ENCODE peak calls at places on chromosomes 2 and 18, in nine cellular contexts. One of them, this sample, is unnamed.

GRCh38 chr2:5782103-5782502 is 89.9 kb downstream of the SOX11 start:
- DNase-seq in skeletal muscle cell: no peak
- DNase-seq in AG10803: no peak
- DNase-seq in BJ: no peak
- DNase-seq in right cardiac atrium: no peak
- DNase-seq in adipocyte: no peak
- DNase-seq in neuronal stem cell: no peak
- DNase-seq in HCT116: no peak
- DNase-seq in fibroblast of pulmonary artery: no peak
- DNase-seq in this sample: no peak

GRCh38 chr18:43590182-43590903 is 313.1 kb upstream of the SYT4 start:
- DNase-seq in skeletal muscle cell: no peak
- DNase-seq in AG10803: no peak
- DNase-seq in BJ: no peak
- DNase-seq in right cardiac atrium: peak
- DNase-seq in adipocyte: no peak
- DNase-seq in neuronal stem cell: no peak
- DNase-seq in HCT116: no peak
- DNase-seq in fibroblast of pulmonary artery: no peak
- DNase-seq in this sample: no peak

GRCh38 chr2:48249631-48250473 is 280.1 kb upstream of the STON1 start:
- DNase-seq in skeletal muscle cell: peak
- DNase-seq in AG10803: peak
- DNase-seq in BJ: no peak
- DNase-seq in right cardiac atrium: no peak
- DNase-seq in adipocyte: peak
- DNase-seq in neuronal stem cell: no peak
- DNase-seq in HCT116: no peak
- DNase-seq in fibroblast of pulmonary artery: peak
- DNase-seq in this sample: peak

GRCh38 chr2:238684362-238685326 is 163.2 kb upstream of the TWIST2 start:
- DNase-seq in skeletal muscle cell: peak
- DNase-seq in AG10803: peak
- DNase-seq in BJ: peak
- DNase-seq in right cardiac atrium: no peak
- DNase-seq in adipocyte: peak
- DNase-seq in neuronal stem cell: no peak
- DNase-seq in HCT116: peak
- DNase-seq in fibroblast of pulmonary artery: peak
- DNase-seq in this sample: peak

GRCh38 chr2:126793885-126794613 is 104.6 kb upstream of the TEX51 start:
- DNase-seq in skeletal muscle cell: no peak
- DNase-seq in AG10803: no peak
- DNase-seq in BJ: no peak
- DNase-seq in right cardiac atrium: no peak
- DNase-seq in adipocyte: no peak
- DNase-seq in neuronal stem cell: no peak
- DNase-seq in HCT116: no peak
- DNase-seq in fibroblast of pulmonary artery: no peak
- DNase-seq in this sample: no peak

GRCh38 chr2:210477496-210477895 is 937 bp upstream of the LANCL1 start:
- DNase-seq in skeletal muscle cell: peak
- DNase-seq in AG10803: peak
- DNase-seq in BJ: peak
- DNase-seq in right cardiac atrium: peak
- DNase-seq in adipocyte: peak
- DNase-seq in neuronal stem cell: no peak
- DNase-seq in HCT116: peak
- DNase-seq in fibroblast of pulmonary artery: peak
- DNase-seq in this sample: peak

GRCh38 chr2:46365913-46366674 is 68.9 kb downstream of the EPAS1 start:
- DNase-seq in skeletal muscle cell: no peak
- DNase-seq in AG10803: no peak
- DNase-seq in BJ: no peak
- DNase-seq in right cardiac atrium: no peak
- DNase-seq in adipocyte: peak
- DNase-seq in neuronal stem cell: no peak
- DNase-seq in HCT116: no peak
- DNase-seq in fibroblast of pulmonary artery: peak
- DNase-seq in this sample: no peak

GRCh38 chr2:113973856-113974255 is 84.0 kb downstream of the ACTR3 start:
- DNase-seq in skeletal muscle cell: no peak
- DNase-seq in AG10803: no peak
- DNase-seq in BJ: no peak
- DNase-seq in right cardiac atrium: no peak
- DNase-seq in adipocyte: no peak
- DNase-seq in neuronal stem cell: no peak
- DNase-seq in HCT116: no peak
- DNase-seq in fibroblast of pulmonary artery: no peak
- DNase-seq in this sample: no peak

GRCh38 chr2:212282596-212283330 is 255.8 kb downstream of the ERBB4 start:
- DNase-seq in skeletal muscle cell: no peak
- DNase-seq in AG10803: no peak
- DNase-seq in BJ: no peak
- DNase-seq in right cardiac atrium: no peak
- DNase-seq in adipocyte: no peak
- DNase-seq in neuronal stem cell: no peak
- DNase-seq in HCT116: no peak
- DNase-seq in fibroblast of pulmonary artery: no peak
- DNase-seq in this sample: no peak

GRCh38 chr2:144515694-144516416 is 4.1 kb downstream of the ZEB2 start:
- DNase-seq in skeletal muscle cell: no peak
- DNase-seq in AG10803: peak
- DNase-seq in BJ: no peak
- DNase-seq in right cardiac atrium: peak
- DNase-seq in adipocyte: peak
- DNase-seq in neuronal stem cell: no peak
- DNase-seq in HCT116: no peak
- DNase-seq in fibroblast of pulmonary artery: peak
- DNase-seq in this sample: no peak

GRCh38 chr2:12035029-12035720 is 288.7 kb downstream of the LPIN1 start:
- DNase-seq in skeletal muscle cell: no peak
- DNase-seq in AG10803: peak
- DNase-seq in BJ: no peak
- DNase-seq in right cardiac atrium: no peak
- DNase-seq in adipocyte: peak
- DNase-seq in neuronal stem cell: no peak
- DNase-seq in HCT116: no peak
- DNase-seq in fibroblast of pulmonary artery: no peak
- DNase-seq in this sample: no peak

GRCh38 chr2:31980674-31981356 is 30.0 kb downstream of the MEMO1 start:
- DNase-seq in skeletal muscle cell: no peak
- DNase-seq in AG10803: peak
- DNase-seq in BJ: no peak
- DNase-seq in right cardiac atrium: no peak
- DNase-seq in adipocyte: peak
- DNase-seq in neuronal stem cell: no peak
- DNase-seq in HCT116: no peak
- DNase-seq in fibroblast of pulmonary artery: peak
- DNase-seq in this sample: no peak
- H3K4me3 ChIP-seq in skeletal muscle cell: no peak
- H3K4me3 ChIP-seq in AG10803: no peak
- H3K4me3 ChIP-seq in BJ: no peak
- H3K4me3 ChIP-seq in right cardiac atrium: no peak
- H3K4me3 ChIP-seq in adipocyte: no peak
- H3K4me3 ChIP-seq in neuronal stem cell: no peak
- H3K4me3 ChIP-seq in HCT116: no peak
- H3K4me3 ChIP-seq in fibroblast of pulmonary artery: no peak
- H3K4me3 ChIP-seq in this sample: no peak

GRCh38 chr2:64141711-64142405 is 2.4 kb downstream of the PELI1 start:
- DNase-seq in skeletal muscle cell: no peak
- DNase-seq in AG10803: peak
- DNase-seq in BJ: no peak
- DNase-seq in right cardiac atrium: no peak
- DNase-seq in adipocyte: peak
- DNase-seq in neuronal stem cell: no peak
- DNase-seq in HCT116: no peak
- DNase-seq in fibroblast of pulmonary artery: peak
- DNase-seq in this sample: peak
- H3K4me3 ChIP-seq in skeletal muscle cell: peak
- H3K4me3 ChIP-seq in AG10803: no peak
- H3K4me3 ChIP-seq in BJ: peak
- H3K4me3 ChIP-seq in right cardiac atrium: peak
- H3K4me3 ChIP-seq in adipocyte: peak
- H3K4me3 ChIP-seq in neuronal stem cell: peak
- H3K4me3 ChIP-seq in HCT116: no peak
- H3K4me3 ChIP-seq in fibroblast of pulmonary artery: peak
- H3K4me3 ChIP-seq in this sample: no peak

GRCh38 chr18:34509879-34510586 is 200.1 kb upstream of the DTNA start:
- DNase-seq in skeletal muscle cell: no peak
- DNase-seq in AG10803: no peak
- DNase-seq in BJ: no peak
- DNase-seq in right cardiac atrium: no peak
- DNase-seq in adipocyte: no peak
- DNase-seq in neuronal stem cell: no peak
- DNase-seq in HCT116: no peak
- DNase-seq in fibroblast of pulmonary artery: no peak
- DNase-seq in this sample: no peak

GRCh38 chr18:34511879-34512278 is 198.2 kb upstream of the DTNA start:
- DNase-seq in skeletal muscle cell: no peak
- DNase-seq in AG10803: no peak
- DNase-seq in BJ: no peak
- DNase-seq in right cardiac atrium: no peak
- DNase-seq in adipocyte: no peak
- DNase-seq in neuronal stem cell: no peak
- DNase-seq in HCT116: no peak
- DNase-seq in fibroblast of pulmonary artery: no peak
- DNase-seq in this sample: no peak

GRCh38 chr18:34509163-34509562 is 200.9 kb upstream of the DTNA start:
- DNase-seq in skeletal muscle cell: no peak
- DNase-seq in AG10803: no peak
- DNase-seq in BJ: no peak
- DNase-seq in right cardiac atrium: no peak
- DNase-seq in adipocyte: no peak
- DNase-seq in neuronal stem cell: no peak
- DNase-seq in HCT116: no peak
- DNase-seq in fibroblast of pulmonary artery: no peak
- DNase-seq in this sample: no peak

GRCh38 chr18:34510926-34511325 is 199.2 kb upstream of the DTNA start:
- DNase-seq in skeletal muscle cell: no peak
- DNase-seq in AG10803: no peak
- DNase-seq in BJ: no peak
- DNase-seq in right cardiac atrium: no peak
- DNase-seq in adipocyte: no peak
- DNase-seq in neuronal stem cell: no peak
- DNase-seq in HCT116: no peak
- DNase-seq in fibroblast of pulmonary artery: no peak
- DNase-seq in this sample: no peak

GRCh38 chr18:34511435-34511834 is 198.7 kb upstream of the DTNA start:
- DNase-seq in skeletal muscle cell: no peak
- DNase-seq in AG10803: no peak
- DNase-seq in BJ: no peak
- DNase-seq in right cardiac atrium: no peak
- DNase-seq in adipocyte: no peak
- DNase-seq in neuronal stem cell: no peak
- DNase-seq in HCT116: no peak
- DNase-seq in fibroblast of pulmonary artery: no peak
- DNase-seq in this sample: no peak
- H3K4me3 ChIP-seq in skeletal muscle cell: no peak
- H3K4me3 ChIP-seq in AG10803: no peak
- H3K4me3 ChIP-seq in BJ: no peak
- H3K4me3 ChIP-seq in right cardiac atrium: no peak
- H3K4me3 ChIP-seq in adipocyte: no peak
- H3K4me3 ChIP-seq in neuronal stem cell: no peak
- H3K4me3 ChIP-seq in HCT116: no peak
- H3K4me3 ChIP-seq in fibroblast of pulmonary artery: no peak
- H3K4me3 ChIP-seq in this sample: no peak

DNA sequence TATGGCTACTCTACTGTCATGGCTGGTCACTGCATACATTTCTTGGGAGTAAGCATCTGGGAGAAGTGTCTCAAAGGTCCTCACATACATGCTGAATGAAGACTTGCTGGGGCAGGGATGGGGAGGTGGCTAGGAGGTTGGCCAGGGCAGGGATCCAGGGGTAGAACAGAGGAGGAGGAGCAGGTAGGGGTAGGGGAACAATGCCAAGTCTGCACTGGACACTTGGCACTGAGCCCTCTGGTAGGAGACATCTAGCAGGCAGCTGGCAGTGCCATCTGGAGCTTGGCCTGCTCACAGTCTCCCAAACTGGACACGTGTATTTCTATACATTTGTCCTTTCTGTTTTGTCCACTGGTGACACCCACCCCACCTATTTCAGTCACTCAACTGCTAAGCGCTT is 62.7 kb upstream of the REV1 start:
- DNase-seq in skeletal muscle cell: no peak
- DNase-seq in AG10803: no peak
- DNase-seq in BJ: no peak
- DNase-seq in right cardiac atrium: peak
- DNase-seq in adipocyte: no peak
- DNase-seq in neuronal stem cell: no peak
- DNase-seq in HCT116: no peak
- DNase-seq in fibroblast of pulmonary artery: no peak
- DNase-seq in this sample: no peak
- H3K4me3 ChIP-seq in skeletal muscle cell: no peak
- H3K4me3 ChIP-seq in AG10803: no peak
- H3K4me3 ChIP-seq in BJ: no peak
- H3K4me3 ChIP-seq in right cardiac atrium: no peak
- H3K4me3 ChIP-seq in adipocyte: no peak
- H3K4me3 ChIP-seq in neuronal stem cell: no peak
- H3K4me3 ChIP-seq in HCT116: no peak
- H3K4me3 ChIP-seq in fibroblast of pulmonary artery: no peak
- H3K4me3 ChIP-seq in this sample: no peak

DNA sequence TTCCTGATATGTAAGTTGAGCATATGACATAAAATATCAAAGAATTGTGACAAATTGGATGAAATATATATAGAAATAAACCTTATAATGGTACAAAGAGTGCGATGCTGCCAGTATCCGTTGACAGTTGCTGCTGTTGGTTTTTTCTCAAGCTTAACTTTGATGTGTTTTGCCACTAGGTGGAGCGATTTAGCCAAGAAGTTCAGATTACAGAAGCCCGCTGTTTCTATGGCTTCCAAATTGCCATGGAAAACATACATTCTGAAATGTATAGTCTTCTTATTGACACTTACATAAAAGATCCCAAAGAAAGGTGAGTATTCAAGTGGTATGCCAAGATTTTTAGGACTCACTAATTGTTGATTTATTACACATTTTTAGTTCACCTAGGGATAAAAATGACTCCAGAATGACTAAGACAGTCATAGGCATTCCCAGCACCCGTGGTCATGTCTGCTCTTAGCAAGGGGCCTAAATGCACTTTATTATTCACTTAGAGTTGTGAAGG is 2.1 kb downstream of the RRM2 start:
- DNase-seq in skeletal muscle cell: peak
- DNase-seq in AG10803: peak
- DNase-seq in BJ: no peak
- DNase-seq in right cardiac atrium: no peak
- DNase-seq in adipocyte: peak
- DNase-seq in neuronal stem cell: peak
- DNase-seq in HCT116: no peak
- DNase-seq in fibroblast of pulmonary artery: peak
- DNase-seq in this sample: no peak
- H3K4me3 ChIP-seq in skeletal muscle cell: peak
- H3K4me3 ChIP-seq in AG10803: no peak
- H3K4me3 ChIP-seq in BJ: no peak
- H3K4me3 ChIP-seq in right cardiac atrium: no peak
- H3K4me3 ChIP-seq in adipocyte: no peak
- H3K4me3 ChIP-seq in neuronal stem cell: peak
- H3K4me3 ChIP-seq in HCT116: no peak
- H3K4me3 ChIP-seq in fibroblast of pulmonary artery: no peak
- H3K4me3 ChIP-seq in this sample: peak